ENCODE peak calls at places on chromosomes 16 and 17, in four cellular contexts. One of them, this sample, is unnamed.

GRCh38 chr17:19306160-19307111 is 56.1 kb downstream of the B9D1 start:
- DNase-seq in HepG2: peak; percentile 67
- DNase-seq in HEK293T: no peak
- DNase-seq in WTC11: no peak
- DNase-seq in this sample: no peak

GRCh38 chr17:19017804-19018599 is 13.4 kb upstream of the FAM83G start:
- DNase-seq in HepG2: no peak
- DNase-seq in HEK293T: no peak
- DNase-seq in WTC11: no peak
- DNase-seq in this sample: no peak

GRCh38 chr17:67276075-67276474 is 31.1 kb upstream of the HELZ start:
- DNase-seq in HepG2: peak; percentile 51
- DNase-seq in HEK293T: no peak
- DNase-seq in WTC11: peak; percentile 68
- DNase-seq in this sample: no peak

GRCh38 chr17:75691371-75692290 is 24.5 kb downstream of the SAP30BP start:
- DNase-seq in HepG2: no peak
- DNase-seq in HEK293T: no peak
- DNase-seq in WTC11: no peak
- DNase-seq in this sample: no peak

GRCh38 chr16:5432166-5432565 is 334.6 kb upstream of the EEF2KMT start:
- DNase-seq in HepG2: no peak
- DNase-seq in HEK293T: no peak
- DNase-seq in WTC11: no peak
- DNase-seq in this sample: no peak

GRCh38 chr17:68821860-68822693 is 133.1 kb downstream of the ABCA8 start:
- DNase-seq in HepG2: peak; percentile 99
- DNase-seq in HEK293T: no peak
- DNase-seq in WTC11: no peak
- DNase-seq in this sample: no peak

GRCh38 chr17:30316736-30317135 is 17.1 kb downstream of the TMIGD1 start:
- DNase-seq in HepG2: no peak
- DNase-seq in HEK293T: no peak
- DNase-seq in WTC11: no peak
- DNase-seq in this sample: no peak

GRCh38 chr17:77440571-77440981 is 299.8 kb downstream of the SEC14L1 start:
- DNase-seq in HepG2: no peak
- DNase-seq in HEK293T: no peak
- DNase-seq in WTC11: no peak
- DNase-seq in this sample: no peak

GRCh38 chr17:48513097-48513496 is 17.7 kb downstream of the HOXB1 start:
- DNase-seq in HepG2: no peak
- DNase-seq in HEK293T: no peak
- DNase-seq in WTC11: no peak
- DNase-seq in this sample: peak; percentile 62

GRCh38 chr16:57846078-57846697 is 43.9 kb upstream of the KIFC3 start:
- DNase-seq in HepG2: no peak
- DNase-seq in HEK293T: no peak
- DNase-seq in WTC11: peak; percentile 82
- DNase-seq in this sample: no peak

GRCh38 chr17:42266918-42267766 is 9.0 kb downstream of the STAT5B start:
- DNase-seq in HepG2: no peak
- DNase-seq in HEK293T: no peak
- DNase-seq in WTC11: no peak
- DNase-seq in this sample: peak; percentile 58
- TF ChIP-seq SP1 in HepG2: no peak
- TF ChIP-seq SP1 in HEK293T: no peak
- TF ChIP-seq SP1 in WTC11: no peak
- TF ChIP-seq SP1 in this sample: peak; percentile 33

DNA sequence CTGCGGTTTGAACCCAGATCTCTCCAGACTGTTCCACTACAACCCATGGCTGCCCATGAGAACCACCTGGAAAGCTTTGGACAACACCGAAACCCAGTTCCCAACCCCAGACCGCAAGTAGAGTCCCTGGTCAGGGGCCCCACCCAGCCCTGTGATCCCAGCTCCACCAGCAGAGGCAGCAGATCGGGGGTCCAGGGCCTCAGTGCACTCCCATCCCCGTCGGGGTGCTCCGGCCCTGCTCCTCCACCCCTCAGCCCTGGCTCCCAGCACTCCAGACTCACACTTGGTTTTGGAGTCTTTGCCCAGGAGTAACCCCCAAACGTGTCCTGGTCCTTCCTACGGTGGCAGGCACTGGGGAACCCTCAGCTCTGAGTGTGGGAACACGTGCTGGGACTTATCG is 20.7 kb upstream of the OSGIN1 start:
- DNase-seq in HepG2: no peak
- DNase-seq in HEK293T: no peak
- DNase-seq in WTC11: no peak
- DNase-seq in this sample: no peak
- TF ChIP-seq SP1 in HepG2: no peak
- TF ChIP-seq SP1 in HEK293T: no peak
- TF ChIP-seq SP1 in WTC11: no peak
- TF ChIP-seq SP1 in this sample: no peak

GRCh38 chr17:81869221-81870154 is 1.6 kb downstream of the ARHGDIA start:
- DNase-seq in HepG2: no peak
- DNase-seq in HEK293T: peak; percentile 74
- DNase-seq in WTC11: peak; percentile 72
- DNase-seq in this sample: peak; percentile 76
- TF ChIP-seq SP1 in HepG2: no peak
- TF ChIP-seq SP1 in HEK293T: no peak
- TF ChIP-seq SP1 in WTC11: no peak
- TF ChIP-seq SP1 in this sample: peak; percentile 40

GRCh38 chr16:11098601-11099377 is 154.4 kb downstream of the CLEC16A start:
- DNase-seq in HepG2: no peak
- DNase-seq in HEK293T: no peak
- DNase-seq in WTC11: no peak
- DNase-seq in this sample: no peak
- TF ChIP-seq SP1 in HepG2: no peak
- TF ChIP-seq SP1 in HEK293T: no peak
- TF ChIP-seq SP1 in WTC11: no peak
- TF ChIP-seq SP1 in this sample: no peak

GRCh38 chr17:1146551-1147265 is 33.1 kb downstream of the ABR start:
- DNase-seq in HepG2: no peak
- DNase-seq in HEK293T: no peak
- DNase-seq in WTC11: no peak
- DNase-seq in this sample: no peak

GRCh38 chr17:1144139-1144538 is 35.6 kb downstream of the ABR start:
- DNase-seq in HepG2: no peak
- DNase-seq in HEK293T: no peak
- DNase-seq in WTC11: no peak
- DNase-seq in this sample: no peak

GRCh38 chr17:1142503-1143095 is 37.2 kb downstream of the ABR start:
- DNase-seq in HepG2: no peak
- DNase-seq in HEK293T: no peak
- DNase-seq in WTC11: no peak
- DNase-seq in this sample: no peak

GRCh38 chr17:1145311-1145986 is 34.3 kb downstream of the ABR start:
- DNase-seq in HepG2: no peak
- DNase-seq in HEK293T: no peak
- DNase-seq in WTC11: no peak
- DNase-seq in this sample: no peak

DNA sequence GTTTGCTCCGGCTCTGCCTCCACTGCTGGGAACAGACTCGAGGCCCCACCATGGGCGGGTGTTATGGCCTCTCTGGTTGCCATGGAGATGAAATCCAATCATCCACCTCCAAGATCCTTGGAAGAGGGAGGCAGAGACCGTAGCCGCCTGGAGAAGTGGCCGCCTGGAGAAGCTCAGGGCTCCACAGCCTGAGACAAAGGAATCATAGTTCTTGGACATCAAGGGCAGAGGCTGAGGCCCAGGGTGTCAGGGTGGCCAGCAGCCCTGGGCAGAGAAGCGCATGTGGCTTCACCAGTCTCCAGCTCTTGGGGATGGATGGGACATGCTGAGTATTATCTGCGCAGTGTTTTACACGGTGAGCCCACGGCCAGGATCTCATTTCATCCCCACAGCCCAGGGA is 36.2 kb downstream of the ABR start:
- DNase-seq in HepG2: no peak
- DNase-seq in HEK293T: peak; percentile 71
- DNase-seq in WTC11: no peak
- DNase-seq in this sample: no peak
- TF ChIP-seq SP1 in HepG2: no peak
- TF ChIP-seq SP1 in HEK293T: no peak
- TF ChIP-seq SP1 in WTC11: no peak
- TF ChIP-seq SP1 in this sample: no peak

This sample was measured in K562.